ENCODE peak calls at places on chromosomes 11 and 22, in five cellular contexts. One of them, this sample, is unnamed.

GRCh38 chr11:57785072-57785471 is 23.5 kb downstream of the CTNND1 start:
- DNase-seq in IMR-90: no peak
- DNase-seq in tibial nerve: no peak
- DNase-seq in ovary: no peak
- DNase-seq in brain microvascular endothelial cell: no peak
- DNase-seq in this sample: no peak

GRCh38 chr11:126647735-126648134 is 292.2 kb downstream of the ST3GAL4 start:
- DNase-seq in ovary: no peak
- DNase-seq in IMR-90: peak; percentile 87
- DNase-seq in tibial nerve: no peak
- DNase-seq in brain microvascular endothelial cell: peak; percentile 74
- DNase-seq in this sample: peak; percentile 87

GRCh38 chr11:45288395-45288794 is 2.3 kb upstream of the SYT13 start:
- DNase-seq in IMR-90: no peak
- DNase-seq in tibial nerve: no peak
- DNase-seq in brain microvascular endothelial cell: no peak
- DNase-seq in ovary: no peak
- DNase-seq in this sample: no peak

GRCh38 chr11:4544891-4545290 is at the start of gene OR52M1:
- DNase-seq in tibial nerve: no peak
- DNase-seq in ovary: no peak
- DNase-seq in brain microvascular endothelial cell: no peak
- DNase-seq in IMR-90: no peak
- DNase-seq in this sample: no peak

GRCh38 chr11:1748467-1749019 is 1.9 kb downstream of the IFITM10 start:
- DNase-seq in brain microvascular endothelial cell: no peak
- DNase-seq in ovary: no peak
- DNase-seq in IMR-90: no peak
- DNase-seq in tibial nerve: no peak
- DNase-seq in this sample: no peak

GRCh38 chr22:20463324-20464095 is 25.9 kb upstream of the SCARF2 start:
- DNase-seq in ovary: no peak
- DNase-seq in brain microvascular endothelial cell: no peak
- DNase-seq in tibial nerve: no peak
- DNase-seq in IMR-90: no peak
- DNase-seq in this sample: no peak

GRCh38 chr22:48486163-48486957 is 1341.3 kb downstream of the BRD1 start:
- DNase-seq in brain microvascular endothelial cell: no peak
- DNase-seq in tibial nerve: no peak
- DNase-seq in ovary: no peak
- DNase-seq in IMR-90: no peak
- DNase-seq in this sample: no peak

GRCh38 chr11:47592970-47593369 is 1.2 kb downstream of the C1QTNF4 start:
- DNase-seq in ovary: no peak
- DNase-seq in tibial nerve: no peak
- DNase-seq in brain microvascular endothelial cell: no peak
- DNase-seq in IMR-90: no peak
- DNase-seq in this sample: no peak

GRCh38 chr11:6755303-6755952 is 16.3 kb downstream of the OR2AG2 start:
- DNase-seq in tibial nerve: peak; percentile 34
- DNase-seq in IMR-90: peak; percentile 34
- DNase-seq in brain microvascular endothelial cell: peak; percentile 43
- DNase-seq in ovary: no peak
- DNase-seq in this sample: peak; percentile 24

GRCh38 chr11:62005231-62005661 is 37.8 kb upstream of the FTH1 start:
- DNase-seq in IMR-90: no peak
- DNase-seq in brain microvascular endothelial cell: no peak
- DNase-seq in tibial nerve: peak; percentile 26
- DNase-seq in ovary: no peak
- DNase-seq in this sample: no peak

GRCh38 chr11:64814712-64815187 is 4.4 kb upstream of the MEN1 start:
- DNase-seq in IMR-90: no peak
- DNase-seq in ovary: no peak
- DNase-seq in tibial nerve: no peak
- DNase-seq in brain microvascular endothelial cell: no peak
- DNase-seq in this sample: no peak

GRCh38 chr11:13837286-13837685 is 125.2 kb upstream of the SPON1 start:
- DNase-seq in tibial nerve: no peak
- DNase-seq in brain microvascular endothelial cell: no peak
- DNase-seq in ovary: no peak
- DNase-seq in IMR-90: peak; percentile 22
- DNase-seq in this sample: peak; percentile 18

GRCh38 chr11:34002420-34002819 is 49.1 kb upstream of the CAPRIN1 start:
- DNase-seq in IMR-90: no peak
- DNase-seq in brain microvascular endothelial cell: no peak
- DNase-seq in ovary: no peak
- DNase-seq in tibial nerve: no peak
- DNase-seq in this sample: no peak

GRCh38 chr11:69178819-69179482 is 23.2 kb downstream of the SMIM38 start:
- DNase-seq in ovary: no peak
- DNase-seq in IMR-90: no peak
- DNase-seq in tibial nerve: no peak
- DNase-seq in brain microvascular endothelial cell: no peak
- DNase-seq in this sample: no peak

GRCh38 chr11:118618991-118619375 is 11.6 kb downstream of the PHLDB1 start:
- DNase-seq in brain microvascular endothelial cell: peak; percentile 74
- DNase-seq in ovary: no peak
- DNase-seq in IMR-90: peak; percentile 78
- DNase-seq in tibial nerve: peak; percentile 74
- DNase-seq in this sample: peak; percentile 82

GRCh38 chr22:35258144-35258988 is 1.1 kb downstream of the HMGXB4 start:
- DNase-seq in IMR-90: peak; percentile 11
- DNase-seq in brain microvascular endothelial cell: no peak
- DNase-seq in tibial nerve: peak; percentile 6
- DNase-seq in ovary: no peak
- DNase-seq in this sample: no peak

GRCh38 chr22:43014062-43014875 is 680 bp downstream of the PACSIN2 start:
- DNase-seq in tibial nerve: no peak
- DNase-seq in IMR-90: no peak
- DNase-seq in brain microvascular endothelial cell: no peak
- DNase-seq in ovary: peak; percentile 60
- DNase-seq in this sample: no peak

GRCh38 chr22:17205432-17205831 is 13.8 kb downstream of the ADA2 start:
- DNase-seq in ovary: no peak
- DNase-seq in IMR-90: no peak
- DNase-seq in tibial nerve: no peak
- DNase-seq in brain microvascular endothelial cell: no peak
- DNase-seq in this sample: no peak
- TF ChIP-seq CTCF in ovary: no peak
- TF ChIP-seq CTCF in IMR-90: no peak
- TF ChIP-seq CTCF in tibial nerve: no peak
- TF ChIP-seq CTCF in brain microvascular endothelial cell: no peak
- TF ChIP-seq CTCF in this sample: no peak

DNA sequence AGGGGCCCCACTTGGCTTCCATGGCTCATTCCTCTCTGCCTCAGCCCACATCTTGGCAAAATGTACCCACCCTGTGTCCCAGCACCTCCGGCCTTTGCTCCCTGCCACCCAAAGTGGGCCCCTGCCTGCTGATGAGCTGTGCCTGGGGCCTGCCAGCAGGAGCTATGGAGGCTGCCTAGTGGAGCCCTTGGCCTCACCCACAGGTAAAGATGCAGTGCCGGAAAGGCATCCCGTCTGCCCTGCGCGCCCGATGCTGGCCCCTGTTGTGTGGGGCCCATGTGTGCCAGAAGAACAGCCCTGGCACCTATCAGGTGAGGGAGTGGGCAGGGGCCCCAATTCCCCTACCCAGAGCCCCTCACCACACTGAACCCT is 1.3 kb downstream of the TBC1D10C start:
- DNase-seq in brain microvascular endothelial cell: no peak
- DNase-seq in tibial nerve: no peak
- DNase-seq in IMR-90: no peak
- DNase-seq in ovary: no peak
- DNase-seq in this sample: no peak
- H3K4me3 ChIP-seq in brain microvascular endothelial cell: no peak overlapping the region
- H3K4me3 ChIP-seq in tibial nerve: no peak overlapping the region
- H3K4me3 ChIP-seq in IMR-90: no peak overlapping the region
- H3K4me3 ChIP-seq in ovary: no peak overlapping the region
- H3K4me3 ChIP-seq in this sample: no peak overlapping the region

GRCh38 chr11:72451836-72452376 is 17.6 kb upstream of the CLPB start:
- DNase-seq in IMR-90: no peak
- DNase-seq in brain microvascular endothelial cell: no peak
- DNase-seq in ovary: no peak
- DNase-seq in tibial nerve: no peak
- DNase-seq in this sample: no peak

GRCh38 chr11:72456651-72457050 is 22.3 kb upstream of the CLPB start:
- DNase-seq in tibial nerve: no peak
- DNase-seq in ovary: no peak
- DNase-seq in IMR-90: no peak
- DNase-seq in brain microvascular endothelial cell: no peak
- DNase-seq in this sample: no peak

GRCh38 chr11:72460091-72460647 is 25.8 kb upstream of the CLPB start:
- DNase-seq in tibial nerve: no peak
- DNase-seq in ovary: no peak
- DNase-seq in brain microvascular endothelial cell: no peak
- DNase-seq in IMR-90: no peak
- DNase-seq in this sample: no peak

GRCh38 chr11:72454791-72455190 is 20.5 kb upstream of the CLPB start:
- DNase-seq in ovary: no peak
- DNase-seq in brain microvascular endothelial cell: no peak
- DNase-seq in tibial nerve: no peak
- DNase-seq in IMR-90: no peak
- DNase-seq in this sample: no peak
- TF ChIP-seq CTCF in ovary: no peak
- TF ChIP-seq CTCF in brain microvascular endothelial cell: peak; percentile 41
- TF ChIP-seq CTCF in tibial nerve: no peak
- TF ChIP-seq CTCF in IMR-90: no peak
- TF ChIP-seq CTCF in this sample: no peak

GRCh38 chr11:72721276-72721675 is 30.9 kb downstream of the ARAP1 start:
- DNase-seq in brain microvascular endothelial cell: no peak
- DNase-seq in ovary: no peak
- DNase-seq in IMR-90: no peak
- DNase-seq in tibial nerve: no peak
- DNase-seq in this sample: no peak

GRCh38 chr11:72719144-72719543 is 33.1 kb downstream of the ARAP1 start:
- DNase-seq in brain microvascular endothelial cell: no peak
- DNase-seq in ovary: no peak
- DNase-seq in tibial nerve: no peak
- DNase-seq in IMR-90: peak; percentile 31
- DNase-seq in this sample: no peak

GRCh38 chr11:72719551-72719950 is 32.7 kb downstream of the ARAP1 start:
- DNase-seq in brain microvascular endothelial cell: no peak
- DNase-seq in ovary: no peak
- DNase-seq in tibial nerve: no peak
- DNase-seq in IMR-90: no peak
- DNase-seq in this sample: no peak

GRCh38 chr11:72720806-72721205 is 31.4 kb downstream of the ARAP1 start:
- DNase-seq in ovary: no peak
- DNase-seq in IMR-90: no peak
- DNase-seq in brain microvascular endothelial cell: no peak
- DNase-seq in tibial nerve: no peak
- DNase-seq in this sample: peak; percentile 39

GRCh38 chr11:72720047-72720446 is 32.2 kb downstream of the ARAP1 start:
- DNase-seq in brain microvascular endothelial cell: no peak
- DNase-seq in ovary: no peak
- DNase-seq in IMR-90: no peak
- DNase-seq in tibial nerve: no peak
- DNase-seq in this sample: no peak
- H3K4me3 ChIP-seq in brain microvascular endothelial cell: no peak overlapping the region
- H3K4me3 ChIP-seq in ovary: peak overlapping the region; percentile 72
- H3K4me3 ChIP-seq in IMR-90: no peak overlapping the region
- H3K4me3 ChIP-seq in tibial nerve: no peak overlapping the region
- H3K4me3 ChIP-seq in this sample: peak overlapping the region; percentile 64

GRCh38 chr11:46490576-46491100 is 99.1 kb upstream of the CHRM4 start:
- DNase-seq in tibial nerve: no peak
- DNase-seq in ovary: no peak
- DNase-seq in brain microvascular endothelial cell: peak; percentile 22
- DNase-seq in IMR-90: peak; percentile 46
- DNase-seq in this sample: peak; percentile 43

GRCh38 chr11:46492540-46492939 is 101.0 kb upstream of the CHRM4 start:
- DNase-seq in ovary: no peak
- DNase-seq in IMR-90: no peak
- DNase-seq in tibial nerve: no peak
- DNase-seq in brain microvascular endothelial cell: no peak
- DNase-seq in this sample: no peak

GRCh38 chr11:46493786-46494185 is 100.0 kb downstream of the AMBRA1 start:
- DNase-seq in brain microvascular endothelial cell: no peak
- DNase-seq in ovary: no peak
- DNase-seq in IMR-90: no peak
- DNase-seq in tibial nerve: no peak
- DNase-seq in this sample: no peak

GRCh38 chr11:46491661-46492331 is 100.2 kb upstream of the CHRM4 start:
- DNase-seq in tibial nerve: no peak
- DNase-seq in IMR-90: peak; percentile 20
- DNase-seq in brain microvascular endothelial cell: no peak
- DNase-seq in ovary: no peak
- DNase-seq in this sample: peak; percentile 20

DNA sequence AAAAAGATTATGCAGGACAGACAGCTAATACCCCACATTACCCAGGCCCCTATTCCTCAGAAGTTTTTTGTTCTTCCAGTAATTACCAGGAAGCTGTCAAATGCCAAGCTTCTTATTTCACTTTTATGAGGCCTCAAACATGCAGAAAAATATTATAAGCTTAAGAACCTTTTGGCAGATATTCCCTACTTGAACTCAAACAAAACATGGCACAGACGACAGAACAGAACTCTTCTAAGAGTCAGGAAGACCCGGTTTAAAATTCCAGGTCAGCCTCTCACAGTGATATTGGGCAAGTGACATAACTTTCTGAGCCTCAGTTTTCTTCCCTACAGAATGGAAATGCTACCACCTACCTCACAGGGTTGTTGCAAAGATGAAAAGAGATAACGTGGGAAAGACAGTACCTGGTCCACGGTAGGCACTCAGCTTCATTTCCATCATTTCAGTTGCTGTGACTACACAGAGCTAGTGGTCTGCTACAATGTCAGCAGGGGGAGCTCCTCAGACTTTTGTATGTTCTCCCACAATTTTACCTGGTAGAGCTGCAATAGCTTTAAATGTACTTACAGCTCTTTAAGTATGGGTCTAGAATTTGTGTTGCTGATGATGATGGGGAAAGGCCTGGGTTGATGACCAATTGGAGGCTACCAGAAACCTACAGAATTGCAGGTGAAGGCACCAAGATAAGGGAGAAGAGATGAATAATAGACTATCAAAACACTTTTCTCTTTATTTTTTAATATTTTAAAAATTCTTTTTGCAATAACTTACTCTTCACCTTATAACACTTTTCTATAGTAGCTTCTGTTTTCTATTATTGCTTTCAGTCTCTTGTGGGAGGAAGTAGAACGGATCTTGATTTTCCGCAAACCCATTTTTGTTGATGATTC is 98.3 kb upstream of the CHRM4 start:
- DNase-seq in tibial nerve: no peak
- DNase-seq in IMR-90: peak; percentile 69
- DNase-seq in brain microvascular endothelial cell: peak; percentile 55
- DNase-seq in ovary: no peak
- DNase-seq in this sample: no peak
- TF ChIP-seq CTCF in tibial nerve: peak; percentile 33
- TF ChIP-seq CTCF in IMR-90: peak; percentile 61
- TF ChIP-seq CTCF in brain microvascular endothelial cell: peak; percentile 82
- TF ChIP-seq CTCF in ovary: no peak
- TF ChIP-seq CTCF in this sample: peak; percentile 72